ENCODE peak calls at places on chromosomes 5 and 9, in five cellular contexts. Z is IMR-90, G is heart left ventricle, E is K562, A is Peyer's patch. D is an unnamed sample.

GRCh38 chr9:101536938-101537337 is 3.3 kb downstream of the RNF20 start:
- DNase-seq in E (peak; percentile 37), A (no peak), Z (peak; percentile 51), G (no peak), D (no peak)

GRCh38 chr5:50675385-50675784 is 8.9 kb downstream of the PARP8 start:
- DNase-seq in A (no peak), Z (no peak), G (no peak), E (no peak), D (no peak)

GRCh38 chr5:124996764-124997077 is 250.3 kb upstream of the ZNF608 start:
- DNase-seq in A (no peak), Z (peak; percentile 56), G (no peak), E (no peak), D (no peak)

GRCh38 chr9:8095531-8096223 is 296.1 kb upstream of the DMAC1 start:
- DNase-seq in E (no peak), A (no peak), G (no peak), Z (no peak), D (no peak)

GRCh38 chr9:31030741-31031202 is 1353.7 kb upstream of the ACO1 start:
- DNase-seq in Z (no peak), A (no peak), G (no peak), E (no peak), D (no peak)

GRCh38 chr9:38733503-38733902 is 13.6 kb upstream of the FAM240B start:
- DNase-seq in G (no peak), E (no peak), A (no peak), Z (no peak), D (no peak)

GRCh38 chr5:81572201-81572600 is 178.3 kb upstream of the ACOT12 start:
- DNase-seq in E (no peak), A (no peak), Z (no peak), G (no peak), D (no peak)

GRCh38 chr9:7119612-7120011 is 361.8 kb downstream of the KDM4C start:
- DNase-seq in G (no peak), Z (no peak), A (no peak), E (no peak), D (no peak)

GRCh38 chr9:135516132-135516860 is 4.9 kb upstream of the LCN1 start:
- DNase-seq in A (no peak), G (peak; percentile 45), E (no peak), Z (no peak), D (peak; percentile 9)

GRCh38 chr5:68449380-68449779 is 233.8 kb downstream of the PIK3R1 start:
- DNase-seq in Z (no peak), E (no peak), A (no peak), G (no peak), D (no peak)

GRCh38 chr9:130694205-130694604 is 625 bp downstream of the EXOSC2 start:
- DNase-seq in A (no peak), Z (no peak), E (no peak), G (no peak), D (no peak)

GRCh38 chr5:54643679-54644078 is 126.1 kb downstream of the SNX18 start:
- DNase-seq in E (no peak), G (no peak), Z (peak; percentile 87), A (no peak), D (no peak)

GRCh38 chr5:97545446-97545845 is 362.4 kb upstream of the RIOK2 start:
- DNase-seq in G (no peak), Z (no peak), E (no peak), A (no peak), D (no peak)

GRCh38 chr5:96254980-96255681 is 177.9 kb downstream of the PCSK1 start:
- DNase-seq in Z (peak; percentile 94), A (no peak), E (no peak), G (no peak), D (peak; percentile 31)

GRCh38 chr5:76604838-76605237 is 18.4 kb downstream of the F2RL2 start:
- DNase-seq in E (no peak), G (no peak), Z (peak; percentile 64), A (no peak), D (no peak)

GRCh38 chr9:109083813-109084405 is 35.8 kb downstream of the TMEM245 start:
- DNase-seq in E (no peak), G (no peak), A (no peak), Z (no peak), D (no peak)

GRCh38 chr5:18745591-18745987 is 1111.3 kb downstream of the TAF11L14 start:
- DNase-seq in G (peak; percentile 59), A (no peak), E (peak; percentile 8), Z (no peak), D (no peak)

GRCh38 chr9:129580211-129580915 is 40.5 kb downstream of the C9orf50 start:
- DNase-seq in G (no peak), Z (no peak), A (no peak), E (no peak), D (no peak)

GRCh38 chr9:17063535-17064135 is 71.2 kb upstream of the CNTLN start:
- DNase-seq in E (peak; percentile 19), A (no peak), Z (peak; percentile 64), G (no peak), D (no peak)

DNA sequence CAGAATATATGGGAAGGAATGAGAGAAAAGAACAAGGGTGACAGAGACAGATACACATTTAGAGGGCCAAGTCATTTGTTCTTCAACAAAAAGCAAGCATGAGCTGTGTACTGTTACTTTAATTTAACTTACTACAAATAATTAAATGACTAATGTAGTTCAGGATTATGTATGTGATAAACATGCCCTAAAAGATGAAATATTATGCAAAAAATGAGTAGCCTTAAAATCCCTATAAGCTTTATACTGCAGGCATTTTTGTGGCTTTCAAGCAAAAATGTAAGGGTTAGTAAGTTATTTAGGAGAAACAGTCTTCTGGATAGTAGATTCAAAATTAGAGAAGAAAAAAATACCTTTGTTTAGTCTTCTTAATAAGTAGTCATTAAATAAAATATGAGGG is 431.2 kb downstream of the CSNK1G3 start:
- DNase-seq in Z (no peak), G (no peak), A (no peak), E (no peak), D (no peak)
- H3K36me3 ChIP-seq in Z (no peaks in the 10 kb centered on the region), G (no peaks in the 10 kb centered on the region), A (no peaks in the 10 kb centered on the region), E (no peaks in the 10 kb centered on the region), D (no peaks in the 10 kb centered on the region)

GRCh38 chr9:75599249-75599648 is 291.2 kb upstream of the PCSK5 start:
- DNase-seq in A (no peak), Z (no peak), E (no peak), G (no peak), D (no peak)
- TF ChIP-seq POLR2A in A (no peak), Z (no peak), E (no peak), G (no peak), D (no peak)

DNA sequence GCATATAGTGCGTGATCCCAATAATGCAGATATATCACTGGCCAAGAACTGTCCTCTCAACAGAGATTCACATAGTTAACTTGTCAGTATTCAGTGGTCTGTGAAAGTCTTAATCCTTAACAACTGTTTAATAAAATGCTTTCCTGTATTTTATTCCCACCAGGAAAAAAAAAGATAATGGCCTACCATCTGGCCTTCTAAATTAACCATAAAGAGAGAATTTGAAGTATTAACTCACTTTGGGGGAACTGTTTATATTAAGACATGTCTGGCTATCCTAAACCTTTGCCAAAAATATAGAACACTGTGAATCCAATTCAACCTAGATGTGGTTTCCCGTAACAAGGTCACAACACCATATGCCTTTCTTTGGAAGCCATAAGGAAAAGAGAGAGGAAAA is 818 bp upstream of the FREM1 start:
- DNase-seq in Z (no peak), E (no peak), A (no peak), G (no peak), D (no peak)
- H3K4me1 ChIP-seq in Z (no peaks in the 10 kb centered on the region), E (peaks cover 11% of the 10 kb centered on the region), A (peaks cover 6% of the 10 kb centered on the region), G (no peaks in the 10 kb centered on the region), D (no peaks in the 10 kb centered on the region)

DNA sequence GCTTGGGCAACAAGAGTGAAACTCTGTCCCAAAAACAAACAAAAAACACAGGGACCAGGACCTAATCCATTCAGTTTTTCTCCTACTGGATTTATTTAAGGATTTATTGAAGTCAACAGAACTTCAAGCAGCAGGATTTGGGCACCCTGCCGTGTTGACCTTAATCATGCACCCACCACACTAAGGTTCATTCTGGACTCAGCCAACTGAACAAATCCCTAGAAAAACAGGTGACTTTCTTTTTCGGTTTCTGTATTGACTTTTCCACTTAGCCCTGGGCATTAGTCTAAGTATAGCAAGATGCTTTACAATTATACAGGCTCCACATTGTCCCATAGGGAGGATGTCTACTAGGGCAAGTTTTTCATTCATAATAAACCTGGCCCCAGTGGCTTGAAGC is 30.0 kb downstream of the ZNF131 start:
- DNase-seq in G (no peak), A (no peak), E (no peak), Z (no peak), D (no peak)
- H3K36me3 ChIP-seq in G (no peaks in the 10 kb centered on the region), A (no peaks in the 10 kb centered on the region), E (peaks cover 80% of the 10 kb centered on the region), Z (peaks cover 14% of the 10 kb centered on the region), D (peaks cover 31% of the 10 kb centered on the region)

GRCh38 chr5:178150977-178151734 is 2.5 kb downstream of the NHP2 start:
- DNase-seq in G (no peak), E (peak; percentile 47), Z (no peak), A (no peak), D (no peak)

GRCh38 chr5:178149199-178149932 is 4.3 kb downstream of the NHP2 start:
- DNase-seq in E (no peak), Z (peak; percentile 19), G (no peak), A (no peak), D (no peak)

GRCh38 chr5:178143901-178144300 is 9.8 kb downstream of the NHP2 start:
- DNase-seq in E (no peak), Z (peak; percentile 59), G (peak; percentile 78), A (no peak), D (no peak)

GRCh38 chr5:178145965-178146820 is 7.5 kb downstream of the NHP2 start:
- DNase-seq in A (peak; percentile 83), Z (peak; percentile 41), E (peak; percentile 75), G (peak; percentile 77), D (peak; percentile 84)

GRCh38 chr5:178147406-178147805 is 6.3 kb downstream of the NHP2 start:
- DNase-seq in G (no peak), E (no peak), A (no peak), Z (no peak), D (no peak)
- TF ChIP-seq POLR2A in G (no peak), E (peak; percentile 3), A (no peak), Z (no peak), D (no peak)

GRCh38 chr9:134408939-134409737 is 82.9 kb downstream of the RXRA start:
- DNase-seq in E (peak; percentile 51), Z (no peak), A (no peak), G (no peak), D (no peak)

GRCh38 chr9:134410078-134410834 is 84.0 kb downstream of the RXRA start:
- DNase-seq in G (no peak), Z (no peak), E (no peak), A (no peak), D (peak; percentile 81)

GRCh38 chr9:134407123-134407779 is 81.0 kb downstream of the RXRA start:
- DNase-seq in A (peak; percentile 87), Z (peak; percentile 90), E (peak; percentile 90), G (peak; percentile 96), D (peak; percentile 91)

GRCh38 chr9:134406366-134407122 is 80.3 kb downstream of the RXRA start:
- DNase-seq in E (no peak), A (no peak), G (no peak), Z (no peak), D (no peak)

GRCh38 chr9:134408389-134408788 is 82.1 kb downstream of the RXRA start:
- DNase-seq in A (no peak), Z (no peak), E (no peak), G (no peak), D (no peak)
- H3K4me1 ChIP-seq in A (peaks cover 97% of the 10 kb centered on the region), Z (peaks cover 35% of the 10 kb centered on the region), E (peaks cover 35% of the 10 kb centered on the region), G (peaks cover 98% of the 10 kb centered on the region), D (peaks cover 96% of the 10 kb centered on the region)

GRCh38 chr5:65061250-65061973 is 292.7 kb downstream of the CWC27 start:
- DNase-seq in A (no peak), Z (no peak), G (no peak), E (no peak), D (no peak)
- H3K36me3 ChIP-seq in A (no peaks in the 10 kb centered on the region), Z (no peaks in the 10 kb centered on the region), G (no peaks in the 10 kb centered on the region), E (no peaks in the 10 kb centered on the region), D (no peaks in the 10 kb centered on the region)